ENCODE peak calls at places on chromosomes 5 and 9, in six cellular contexts. A is heart right ventricle; O is CD8-positive, alpha-beta T cell; E is dorsolateral prefrontal cortex; I is uterus; F is A549. K is an unnamed sample.

GRCh38 chr9:136410500-136411287 is at the start of the genes ENTR1 and PMPCA:
- DNase-seq in E (peak), O (peak), I (peak), A (peak), F (peak), K (peak)

GRCh38 chr9:32423371-32423770 is 38.9 kb downstream of the ACO1 start:
- DNase-seq in A (no peak), F (no peak), O (no peak), E (no peak), I (no peak), K (no peak)

GRCh38 chr9:127201071-127201541 is 63.5 kb upstream of the GARNL3 start:
- DNase-seq in A (no peak), F (no peak), I (no peak), O (no peak), E (no peak), K (no peak)

GRCh38 chr5:88555658-88556057 is 287.0 kb upstream of the TMEM161B start:
- DNase-seq in O (no peak), I (no peak), A (no peak), E (peak), F (no peak), K (no peak)

GRCh38 chr9:125932012-125932411 is 184.8 kb downstream of the PBX3 start:
- DNase-seq in F (peak), A (no peak), E (no peak), O (no peak), I (peak), K (peak)

GRCh38 chr5:179623906-179624741 is 653 bp upstream of the HNRNPH1 start:
- DNase-seq in O (peak), I (peak), E (no peak), F (no peak), A (no peak), K (peak)

GRCh38 chr5:59036274-59036961 is 453.5 kb downstream of the RAB3C start:
- DNase-seq in A (no peak), O (peak), E (no peak), F (peak), I (peak), K (peak)

GRCh38 chr9:135320331-135320730 is 159.3 kb upstream of the PPP1R26 start:
- DNase-seq in O (no peak), A (no peak), I (no peak), F (no peak), E (no peak), K (no peak)

GRCh38 chr5:122907238-122907637 is 61.8 kb downstream of the SNX24 start:
- DNase-seq in I (no peak), E (no peak), A (no peak), F (peak), O (no peak), K (no peak)

GRCh38 chr9:89935115-89935514 is 330.3 kb downstream of the GADD45G start:
- DNase-seq in A (no peak), E (no peak), I (no peak), O (no peak), F (no peak), K (no peak)

GRCh38 chr5:141485305-141486055 is 650 bp downstream of the PCDHGC4 start:
- DNase-seq in E (no peak), I (no peak), O (no peak), A (no peak), F (no peak), K (no peak)

GRCh38 chr5:162209005-162209605 is 141.5 kb downstream of the GABRG2 start:
- DNase-seq in F (peak), E (peak), I (no peak), O (no peak), A (no peak), K (no peak)

GRCh38 chr5:142841511-142842255 is 71.5 kb downstream of the ARHGAP26 start:
- DNase-seq in E (no peak), A (peak), O (no peak), F (peak), I (peak), K (no peak)

GRCh38 chr9:117487555-117488175 is 72.8 kb upstream of the ASTN2 start:
- DNase-seq in I (peak), E (peak), O (peak), A (peak), F (peak), K (peak)

GRCh38 chr5:111392181-111392580 is 120.2 kb downstream of the STARD4 start:
- DNase-seq in E (no peak), F (no peak), I (no peak), A (no peak), O (no peak), K (no peak)

GRCh38 chr5:132313378-132313777 is 19.2 kb downstream of the SLC22A4 start:
- DNase-seq in O (no peak), F (no peak), I (no peak), E (no peak), A (no peak), K (no peak)

GRCh38 chr9:33510264-33511183 is 13.5 kb upstream of the ANKRD18B start:
- DNase-seq in O (no peak), I (peak), E (peak), A (peak), F (peak), K (no peak)

GRCh38 chr9:96655198-96655851 is at the start of gene PRXL2C:
- DNase-seq in A (peak), F (peak), E (peak), I (peak), O (peak), K (no peak)

GRCh38 chr5:11224788-11225187 is 463.8 kb upstream of the DAP start:
- DNase-seq in A (no peak), I (no peak), O (no peak), F (no peak), E (no peak), K (no peak)

GRCh38 chr9:99445377-99445891 is 223.4 kb downstream of the SEC61B start:
- DNase-seq in A (peak), I (no peak), E (peak), F (peak), O (no peak), K (peak)

GRCh38 chr5:125257057-125257970 is 510.9 kb upstream of the ZNF608 start:
- DNase-seq in I (no peak), E (no peak), O (no peak), F (no peak), A (no peak), K (no peak)

GRCh38 chr5:80625230-80625629 is 29.2 kb upstream of the MSH3 start:
- DNase-seq in A (no peak), I (no peak), E (no peak), O (no peak), F (no peak), K (no peak)

GRCh38 chr5:136132557-136133415 is at the start of gene SMAD5:
- DNase-seq in F (peak), I (peak), O (peak), E (peak), A (peak), K (peak)

GRCh38 chr5:163248333-163248732 is 189.1 kb upstream of the CCNG1 start:
- DNase-seq in A (no peak), F (no peak), E (no peak), I (no peak), O (no peak), K (no peak)

GRCh38 chr9:123556464-123557435 is 200.8 kb downstream of the CRB2 start:
- DNase-seq in A (no peak), I (no peak), E (no peak), F (no peak), O (no peak), K (no peak)

GRCh38 chr9:130333041-130334040 is 67.8 kb downstream of the HMCN2 start:
- DNase-seq in I (no peak), F (no peak), E (no peak), A (no peak), O (no peak), K (no peak)

GRCh38 chr9:70561805-70562395 is 147.4 kb upstream of the KLF9 start:
- DNase-seq in A (no peak), F (no peak), I (no peak), O (no peak), E (no peak), K (no peak)

GRCh38 chr5:87390075-87390474 is 22.7 kb downstream of the CCNH start:
- DNase-seq in O (no peak), E (no peak), F (no peak), I (no peak), A (no peak), K (no peak)

GRCh38 chr5:79846198-79846521 is 144.9 kb downstream of the MTX3 start:
- DNase-seq in E (no peak), F (no peak), A (no peak), I (no peak), O (no peak), K (no peak)

GRCh38 chr5:9582406-9582805 is 36.5 kb upstream of the SEMA5A start:
- DNase-seq in F (no peak), E (no peak), O (no peak), I (no peak), A (no peak), K (no peak)

GRCh38 chr9:131677445-131678180 is 62.3 kb downstream of the RAPGEF1 start:
- DNase-seq in F (no peak), I (no peak), A (no peak), O (no peak), E (no peak), K (no peak)

GRCh38 chr5:128100860-128101557 is 17.4 kb downstream of the SLC12A2 start:
- DNase-seq in I (no peak), O (no peak), E (no peak), F (no peak), A (no peak), K (no peak)
- H3K27ac ChIP-seq in I (no peak), O (no peak), E (peak), F (no peak), A (peak), K (no peak)

DNA sequence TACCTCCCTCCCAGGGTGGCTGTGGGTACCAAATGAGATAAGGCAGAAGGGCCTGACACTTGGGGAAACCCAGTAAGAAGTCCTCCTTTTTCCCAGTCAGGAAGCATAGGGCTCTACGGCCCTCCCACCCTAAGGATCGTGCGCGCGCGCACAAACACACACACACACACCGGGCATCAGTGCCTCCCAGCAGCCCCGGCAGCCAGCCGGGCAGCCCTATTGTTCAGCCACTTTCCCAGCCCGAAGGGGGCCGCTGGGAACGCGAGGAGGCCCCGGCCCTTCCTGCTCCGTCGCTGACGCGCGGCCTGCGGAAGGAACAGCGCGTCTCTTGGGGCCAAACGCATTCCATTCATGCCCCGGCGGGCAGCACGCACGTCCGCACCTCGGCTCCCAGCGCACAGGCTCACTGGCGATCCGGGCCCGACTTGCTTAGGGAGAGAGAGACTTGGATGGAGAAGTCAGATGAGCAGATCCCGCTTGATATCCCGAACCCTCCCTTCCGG is 22.6 kb downstream of the DUSP1 start:
- DNase-seq in E (no peak), I (peak), F (no peak), A (peak), O (no peak), K (no peak)
- H3K27ac ChIP-seq in E (peak), I (peak), F (no peak), A (peak), O (no peak), K (no peak)

GRCh38 chr5:156912869-156913268 is 50.2 kb downstream of the TIMD4 start:
- DNase-seq in E (no peak), A (no peak), I (no peak), F (no peak), O (no peak), K (no peak)
- H3K27ac ChIP-seq in E (no peak), A (no peak), I (no peak), F (no peak), O (peak), K (no peak)

GRCh38 chr5:170383227-170383626 is 5.9 kb downstream of the KCNMB1 start:
- DNase-seq in O (no peak), A (no peak), E (no peak), I (no peak), F (no peak), K (no peak)
- H3K27ac ChIP-seq in O (no peak), A (no peak), E (no peak), I (no peak), F (no peak), K (no peak)

GRCh38 chr5:110086658-110087388 is 397.1 kb downstream of the MAN2A1 start:
- DNase-seq in A (no peak), E (no peak), I (peak), O (no peak), F (no peak), K (peak)

GRCh38 chr5:110088676-110089436 is 399.1 kb downstream of the MAN2A1 start:
- DNase-seq in O (no peak), A (no peak), E (no peak), I (no peak), F (no peak), K (peak)

GRCh38 chr5:110082194-110082593 is 392.5 kb downstream of the MAN2A1 start:
- DNase-seq in A (no peak), F (no peak), O (no peak), E (no peak), I (no peak), K (no peak)

GRCh38 chr5:110087829-110088228 is 398.1 kb downstream of the MAN2A1 start:
- DNase-seq in I (no peak), O (no peak), F (no peak), E (no peak), A (no peak), K (no peak)

DNA sequence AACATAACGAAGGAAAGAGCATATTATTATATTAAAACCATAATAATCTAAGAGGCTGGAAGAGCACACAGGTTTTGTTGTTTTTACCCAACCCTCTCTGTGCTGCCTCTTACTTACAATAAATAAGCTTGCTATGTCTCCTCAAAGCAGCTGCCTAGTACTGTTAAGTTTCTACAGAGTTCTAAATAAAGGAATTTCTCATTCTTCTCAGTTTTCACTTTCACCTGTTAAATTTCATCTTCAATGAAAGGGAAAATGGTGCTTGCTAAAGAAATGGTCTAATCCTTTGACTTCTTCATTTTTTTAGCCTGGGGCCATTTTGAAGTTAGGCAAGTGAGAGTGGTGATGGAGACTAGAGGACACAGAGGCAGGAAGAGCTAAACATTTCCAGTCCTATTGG is 396.1 kb downstream of the MAN2A1 start:
- DNase-seq in E (no peak), I (no peak), O (no peak), F (no peak), A (no peak), K (no peak)
- H3K27ac ChIP-seq in E (no peak), I (no peak), O (no peak), F (no peak), A (no peak), K (no peak)

GRCh38 chr5:76477061-76477460 is 74.0 kb downstream of the IQGAP2 start:
- DNase-seq in O (no peak), I (no peak), E (no peak), A (no peak), F (no peak), K (no peak)
- H3K27ac ChIP-seq in O (no peak), I (no peak), E (no peak), A (no peak), F (no peak), K (no peak)

GRCh38 chr5:172642511-172642910 is 1.4 kb downstream of the NEURL1B start:
- DNase-seq in I (no peak), A (no peak), F (no peak), E (no peak), O (no peak), K (no peak)

GRCh38 chr5:172644711-172645110 is 3.6 kb downstream of the NEURL1B start:
- DNase-seq in I (no peak), F (no peak), E (no peak), A (no peak), O (no peak), K (no peak)

GRCh38 chr5:172644229-172644628 is 3.2 kb downstream of the NEURL1B start:
- DNase-seq in A (no peak), F (no peak), I (no peak), O (no peak), E (no peak), K (no peak)

GRCh38 chr5:172642926-172643325 is 1.9 kb downstream of the NEURL1B start:
- DNase-seq in E (no peak), I (no peak), O (no peak), A (no peak), F (no peak), K (no peak)

GRCh38 chr5:172643392-172643871 is 2.4 kb downstream of the NEURL1B start:
- DNase-seq in A (no peak), O (no peak), I (no peak), F (no peak), E (peak), K (no peak)
- H3K27ac ChIP-seq in A (peak), O (no peak), I (peak), F (no peak), E (peak), K (no peak)

K was measured in epithelial cell of prostate.